ENCODE peak calls at places on chromosomes 11 and 22, in nine cellular contexts. L is dermis blood vessel endothelial cell, J is KG1, M is T-helper 9 cell, Y is T1000, I is iris pigment epithelial cell, N is HEK293T, V is left ventricle myocardium superior, H is fibroblast of lung. X is an unnamed sample.

GRCh38 chr11:94933225-94934130 is 39.9 kb downstream of the CWC15 start:
- DNase-seq in V (no peak), J (no peak), L (peak), I (peak), M (no peak), N (no peak), Y (peak), H (peak), X (peak)

GRCh38 chr22:22352376-22352999 is 107.9 kb downstream of the VPREB1 start:
- DNase-seq in J (no peak), I (no peak), V (no peak), M (no peak), L (no peak), N (no peak), Y (no peak), H (no peak), X (no peak)

GRCh38 chr11:10984250-10984649 is 126.4 kb upstream of the ZBED5 start:
- DNase-seq in I (no peak), Y (no peak), N (no peak), M (no peak), H (no peak), L (no peak), V (no peak), J (no peak), X (no peak)

GRCh38 chr11:26753738-26754504 is 32.1 kb upstream of the SLC5A12 start:
- DNase-seq in N (peak), Y (peak), L (peak), H (peak), J (peak), M (no peak), I (peak), V (peak), X (peak)

GRCh38 chr11:42947405-42947804 is 364.4 kb upstream of the API5 start:
- DNase-seq in H (no peak), Y (no peak), N (no peak), I (no peak), M (no peak), J (no peak), V (no peak), L (no peak), X (no peak)

GRCh38 chr11:108322666-108323065 is 99.8 kb downstream of the ATM start:
- DNase-seq in J (no peak), H (no peak), M (no peak), V (no peak), N (no peak), Y (no peak), L (no peak), I (no peak), X (no peak)

GRCh38 chr11:96014234-96014633 is 90.3 kb upstream of the MTMR2 start:
- DNase-seq in J (peak), H (peak), N (no peak), I (peak), M (no peak), V (no peak), Y (no peak), L (peak), X (peak)

GRCh38 chr22:39207141-39208012 is 37.4 kb downstream of the PDGFB start:
- DNase-seq in Y (no peak), J (no peak), V (no peak), L (no peak), M (no peak), N (no peak), I (peak), H (peak), X (no peak)

GRCh38 chr22:36726007-36726380 is 22.4 kb upstream of the CACNG2 start:
- DNase-seq in I (no peak), J (no peak), N (no peak), L (no peak), V (no peak), H (no peak), Y (no peak), M (no peak), X (no peak)

GRCh38 chr11:117641008-117641915 is 155.8 kb downstream of the DSCAML1 start:
- DNase-seq in I (no peak), L (no peak), Y (no peak), M (no peak), J (no peak), H (no peak), V (no peak), N (no peak), X (no peak)

GRCh38 chr11:118530683-118531596 is at the start of gene TMEM25:
- DNase-seq in J (peak), H (peak), I (peak), L (peak), N (peak), V (peak), M (peak), Y (peak), X (no peak)

GRCh38 chr22:38868886-38869381 is 3.1 kb downstream of the CBX6 start:
- DNase-seq in Y (peak), H (peak), L (peak), N (peak), J (peak), M (peak), V (peak), I (peak), X (peak)

GRCh38 chr22:19884161-19884953 is 29.7 kb upstream of the GNB1L start:
- DNase-seq in H (no peak), M (no peak), N (no peak), I (no peak), J (no peak), V (peak), L (no peak), Y (no peak), X (no peak)

GRCh38 chr11:119594639-119595249 is 134.3 kb downstream of the NECTIN1 start:
- DNase-seq in M (no peak), H (peak), J (no peak), V (no peak), N (no peak), Y (peak), L (peak), I (peak), X (peak)

GRCh38 chr11:763073-763463 is 14.2 kb downstream of the GATD1 start:
- DNase-seq in L (no peak), V (no peak), Y (no peak), H (no peak), I (no peak), N (no peak), J (no peak), M (no peak), X (no peak)

GRCh38 chr22:25777870-25778269 is 35.9 kb downstream of the MYO18B start:
- DNase-seq in V (no peak), I (peak), H (peak), J (no peak), M (no peak), L (peak), N (peak), Y (no peak), X (peak)

GRCh38 chr11:93652161-93652597 is 9.3 kb upstream of the CEP295 start:
- DNase-seq in M (peak), L (peak), Y (peak), V (no peak), N (peak), I (peak), J (peak), H (peak), X (peak)

GRCh38 chr22:19959043-19959586 is 17.5 kb upstream of the TXNRD2 start:
- DNase-seq in I (peak), N (peak), V (peak), M (no peak), H (peak), J (no peak), Y (no peak), L (peak), X (peak)

GRCh38 chr11:113446112-113446511 is 29.1 kb downstream of the DRD2 start:
- DNase-seq in J (no peak), Y (no peak), M (no peak), I (peak), N (no peak), L (no peak), H (peak), V (no peak), X (no peak)

GRCh38 chr11:1134848-1135445 is 22.8 kb upstream of the MUC5AC start:
- DNase-seq in L (no peak), N (no peak), I (no peak), J (no peak), Y (no peak), M (no peak), V (no peak), H (no peak), X (no peak)

GRCh38 chr22:38103641-38104040 is 6.8 kb downstream of the BAIAP2L2 start:
- DNase-seq in N (no peak), I (no peak), L (no peak), Y (no peak), M (no peak), V (no peak), J (no peak), H (no peak), X (no peak)

GRCh38 chr11:69734367-69734766 is 30.5 kb upstream of the FGF19 start:
- DNase-seq in V (no peak), H (no peak), I (no peak), N (no peak), M (no peak), J (no peak), Y (no peak), L (no peak), X (no peak)

GRCh38 chr11:65492637-65493366 is 6.0 kb upstream of the MALAT1 start:
- DNase-seq in H (peak), M (no peak), Y (no peak), L (peak), J (no peak), V (peak), N (no peak), I (peak), X (peak)